ENCODE peak calls at places on chromosome 3, in four cellular contexts. One of them, this sample, is unnamed.

GRCh38 chr3:138348107-138348949 is at the start of gene MRAS:
- DNase-seq in SJSA1: peak
- DNase-seq in upper lobe of right lung: peak
- DNase-seq in AG04450: peak
- DNase-seq in this sample: no peak

GRCh38 chr3:151557068-151557467 is 96.2 kb upstream of the IGSF10 start:
- DNase-seq in AG04450: no peak
- DNase-seq in upper lobe of right lung: no peak
- DNase-seq in SJSA1: no peak
- DNase-seq in this sample: no peak

GRCh38 chr3:135908225-135908624 is 57.3 kb upstream of the PPP2R3A start:
- DNase-seq in SJSA1: peak
- DNase-seq in upper lobe of right lung: no peak
- DNase-seq in AG04450: no peak
- DNase-seq in this sample: no peak

GRCh38 chr3:129609591-129610169 is 3.2 kb upstream of the PLXND1 start:
- DNase-seq in upper lobe of right lung: no peak
- DNase-seq in AG04450: no peak
- DNase-seq in SJSA1: peak
- DNase-seq in this sample: no peak

GRCh38 chr3:173103469-173103868 is 37.6 kb downstream of the SPATA16 start:
- DNase-seq in AG04450: no peak
- DNase-seq in upper lobe of right lung: no peak
- DNase-seq in SJSA1: no peak
- DNase-seq in this sample: no peak

GRCh38 chr3:142315083-142315482 is 89.7 kb upstream of the GK5 start:
- DNase-seq in SJSA1: peak
- DNase-seq in AG04450: peak
- DNase-seq in upper lobe of right lung: no peak
- DNase-seq in this sample: no peak

GRCh38 chr3:46705022-46705530 is 3.9 kb downstream of the TMIE start:
- DNase-seq in SJSA1: peak
- DNase-seq in AG04450: peak
- DNase-seq in upper lobe of right lung: peak
- DNase-seq in this sample: no peak

GRCh38 chr3:13419356-13420050 is 619 bp downstream of the NUP210 start:
- DNase-seq in SJSA1: no peak
- DNase-seq in upper lobe of right lung: peak
- DNase-seq in AG04450: no peak
- DNase-seq in this sample: no peak

GRCh38 chr3:127693336-127693843 is 20.6 kb downstream of the ABTB1 start:
- DNase-seq in SJSA1: no peak
- DNase-seq in upper lobe of right lung: peak
- DNase-seq in AG04450: no peak
- DNase-seq in this sample: no peak

GRCh38 chr3:35944915-35945710 is 305.8 kb downstream of the ARPP21 start:
- DNase-seq in SJSA1: no peak
- DNase-seq in upper lobe of right lung: no peak
- DNase-seq in AG04450: no peak
- DNase-seq in this sample: no peak

GRCh38 chr3:68306571-68306970 is 625.8 kb downstream of the TAFA4 start:
- DNase-seq in upper lobe of right lung: no peak
- DNase-seq in SJSA1: no peak
- DNase-seq in AG04450: no peak
- DNase-seq in this sample: no peak

GRCh38 chr3:19947549-19948071 is 713 bp downstream of the RAB5A start:
- DNase-seq in SJSA1: peak
- DNase-seq in upper lobe of right lung: no peak
- DNase-seq in AG04450: no peak
- DNase-seq in this sample: peak

GRCh38 chr3:112011376-112011940 is 12.7 kb downstream of the TAGLN3 start:
- DNase-seq in SJSA1: no peak
- DNase-seq in upper lobe of right lung: no peak
- DNase-seq in AG04450: no peak
- DNase-seq in this sample: no peak

GRCh38 chr3:112010631-112011030 is 11.9 kb downstream of the TAGLN3 start:
- DNase-seq in AG04450: no peak
- DNase-seq in upper lobe of right lung: no peak
- DNase-seq in SJSA1: no peak
- DNase-seq in this sample: no peak

GRCh38 chr3:112012205-112012604 is 13.5 kb downstream of the TAGLN3 start:
- DNase-seq in AG04450: no peak
- DNase-seq in SJSA1: no peak
- DNase-seq in upper lobe of right lung: no peak
- DNase-seq in this sample: no peak

GRCh38 chr3:112013058-112013783 is 14.5 kb downstream of the TAGLN3 start:
- DNase-seq in AG04450: peak
- DNase-seq in upper lobe of right lung: peak
- DNase-seq in SJSA1: peak
- DNase-seq in this sample: no peak

DNA sequence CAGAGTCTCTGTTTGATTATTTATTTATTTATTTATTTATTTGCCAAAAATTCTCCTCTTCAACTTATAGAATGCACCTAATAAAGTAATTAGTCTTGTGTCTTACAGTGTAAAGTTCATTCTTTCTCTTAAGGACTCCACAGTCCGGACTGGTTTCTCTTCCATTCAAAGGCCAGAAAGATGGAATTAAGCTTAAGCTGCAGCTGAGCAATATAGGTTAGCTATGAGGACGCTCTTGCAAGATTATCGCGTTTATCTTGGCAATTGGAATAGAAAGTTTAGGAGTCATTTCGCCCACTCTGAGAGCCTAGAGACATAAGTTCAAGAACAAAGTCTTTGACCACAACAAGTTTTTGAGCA is 15.0 kb downstream of the TAGLN3 start:
- DNase-seq in upper lobe of right lung: no peak
- DNase-seq in SJSA1: no peak
- DNase-seq in AG04450: no peak
- DNase-seq in this sample: no peak
- H3K4me3 ChIP-seq in upper lobe of right lung: no peak
- H3K4me3 ChIP-seq in SJSA1: no peak
- H3K4me3 ChIP-seq in AG04450: no peak
- H3K4me3 ChIP-seq in this sample: no peak

GRCh38 chr3:184134746-184135148 is 411 bp upstream of the EIF2B5 start:
- DNase-seq in upper lobe of right lung: no peak
- DNase-seq in AG04450: no peak
- DNase-seq in SJSA1: no peak
- DNase-seq in this sample: no peak

GRCh38 chr3:184133840-184134745 is 1.1 kb upstream of the EIF2B5 start:
- DNase-seq in SJSA1: peak
- DNase-seq in AG04450: no peak
- DNase-seq in upper lobe of right lung: peak
- DNase-seq in this sample: peak

GRCh38 chr3:184135911-184136260 is 728 bp downstream of the EIF2B5 start:
- DNase-seq in upper lobe of right lung: no peak
- DNase-seq in SJSA1: no peak
- DNase-seq in AG04450: no peak
- DNase-seq in this sample: no peak

GRCh38 chr3:184135149-184135910 is at the start of gene EIF2B5:
- DNase-seq in AG04450: peak
- DNase-seq in upper lobe of right lung: peak
- DNase-seq in SJSA1: peak
- DNase-seq in this sample: peak

GRCh38 chr3:184132947-184133346 is 2.2 kb upstream of the EIF2B5 start:
- DNase-seq in upper lobe of right lung: no peak
- DNase-seq in SJSA1: no peak
- DNase-seq in AG04450: no peak
- DNase-seq in this sample: no peak
- H3K4me3 ChIP-seq in upper lobe of right lung: no peak
- H3K4me3 ChIP-seq in SJSA1: no peak
- H3K4me3 ChIP-seq in AG04450: no peak
- H3K4me3 ChIP-seq in this sample: no peak

DNA sequence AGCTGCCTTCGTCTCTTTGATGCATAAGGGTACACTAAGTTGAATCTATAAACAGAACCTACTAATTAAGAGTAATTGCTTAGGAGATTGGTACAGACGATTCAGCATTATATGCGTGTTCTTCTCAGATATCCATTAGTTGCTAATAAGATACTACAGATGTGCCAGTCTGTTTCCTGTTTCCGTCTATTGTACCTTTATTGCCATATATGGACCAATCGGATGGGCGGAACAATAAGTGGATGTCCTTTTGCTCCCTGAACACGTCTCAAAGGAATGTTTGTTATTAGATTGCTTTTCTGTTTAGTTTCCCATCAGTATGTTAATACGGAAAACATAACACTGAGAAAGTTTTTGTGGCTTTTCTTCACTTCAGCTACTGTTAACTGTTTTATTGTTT is 276.6 kb upstream of the RARB start:
- DNase-seq in upper lobe of right lung: no peak
- DNase-seq in AG04450: no peak
- DNase-seq in SJSA1: peak
- DNase-seq in this sample: no peak
- H3K4me3 ChIP-seq in upper lobe of right lung: peak
- H3K4me3 ChIP-seq in AG04450: no peak
- H3K4me3 ChIP-seq in SJSA1: peak
- H3K4me3 ChIP-seq in this sample: peak

DNA sequence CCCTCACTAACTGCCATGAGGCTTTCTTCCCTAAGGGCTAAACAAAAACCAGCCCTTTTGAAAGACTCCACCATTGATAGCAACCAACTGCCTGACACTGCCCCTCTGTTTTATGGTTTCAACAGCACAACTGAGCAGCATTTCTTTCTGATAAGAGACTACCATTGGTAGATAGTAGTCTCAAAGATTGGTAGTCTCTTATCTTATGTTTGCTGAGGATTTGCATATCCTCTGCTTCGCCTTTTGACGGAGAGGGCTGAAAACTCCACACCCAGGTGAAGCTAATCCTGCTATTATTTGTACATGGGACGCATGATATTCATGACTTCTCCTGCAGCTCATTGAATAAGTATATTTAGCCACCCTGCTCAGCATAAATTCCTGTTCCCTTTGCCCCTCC is 119.4 kb upstream of the STRIT1 start:
- DNase-seq in upper lobe of right lung: no peak
- DNase-seq in SJSA1: no peak
- DNase-seq in AG04450: no peak
- DNase-seq in this sample: no peak
- H3K4me3 ChIP-seq in upper lobe of right lung: no peak
- H3K4me3 ChIP-seq in SJSA1: no peak
- H3K4me3 ChIP-seq in AG04450: no peak
- H3K4me3 ChIP-seq in this sample: no peak

DNA sequence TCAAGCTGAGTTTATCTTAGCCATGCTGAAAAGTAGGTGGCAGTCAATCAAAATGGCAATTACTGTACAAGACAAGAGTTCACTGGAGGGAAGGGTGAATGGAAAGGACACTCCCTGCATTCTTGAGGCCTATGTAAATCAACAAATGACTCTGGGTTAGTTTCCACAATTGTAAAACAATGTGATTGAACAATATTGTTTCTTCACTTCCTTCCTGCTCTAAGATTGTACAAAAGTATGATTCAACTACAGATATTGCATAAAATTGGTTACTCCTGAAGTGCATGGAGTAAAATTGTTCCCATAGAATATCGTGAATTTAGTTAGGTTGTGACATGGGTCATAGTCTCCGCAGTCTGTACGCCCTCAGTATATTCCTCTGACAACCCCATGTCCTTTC is 277.6 kb downstream of the LPP start:
- DNase-seq in SJSA1: peak
- DNase-seq in upper lobe of right lung: no peak
- DNase-seq in AG04450: no peak
- DNase-seq in this sample: no peak
- H3K4me3 ChIP-seq in SJSA1: no peak
- H3K4me3 ChIP-seq in upper lobe of right lung: no peak
- H3K4me3 ChIP-seq in AG04450: no peak
- H3K4me3 ChIP-seq in this sample: no peak

GRCh38 chr3:88189361-88189810 is 39.6 kb downstream of the C3orf38 start:
- DNase-seq in SJSA1: no peak
- DNase-seq in upper lobe of right lung: no peak
- DNase-seq in AG04450: no peak
- DNase-seq in this sample: no peak
- H3K4me3 ChIP-seq in SJSA1: no peak
- H3K4me3 ChIP-seq in upper lobe of right lung: no peak
- H3K4me3 ChIP-seq in AG04450: no peak
- H3K4me3 ChIP-seq in this sample: no peak

GRCh38 chr3:43214616-43215015 is 71.7 kb upstream of the SNRK start:
- DNase-seq in SJSA1: no peak
- DNase-seq in upper lobe of right lung: no peak
- DNase-seq in AG04450: no peak
- DNase-seq in this sample: no peak

GRCh38 chr3:43217206-43217605 is 69.1 kb upstream of the SNRK start:
- DNase-seq in AG04450: no peak
- DNase-seq in SJSA1: no peak
- DNase-seq in upper lobe of right lung: no peak
- DNase-seq in this sample: no peak

GRCh38 chr3:43215684-43216336 is 70.5 kb upstream of the SNRK start:
- DNase-seq in AG04450: no peak
- DNase-seq in SJSA1: no peak
- DNase-seq in upper lobe of right lung: no peak
- DNase-seq in this sample: no peak

GRCh38 chr3:43213631-43214030 is 72.7 kb upstream of the SNRK start:
- DNase-seq in AG04450: no peak
- DNase-seq in upper lobe of right lung: no peak
- DNase-seq in SJSA1: no peak
- DNase-seq in this sample: no peak

DNA sequence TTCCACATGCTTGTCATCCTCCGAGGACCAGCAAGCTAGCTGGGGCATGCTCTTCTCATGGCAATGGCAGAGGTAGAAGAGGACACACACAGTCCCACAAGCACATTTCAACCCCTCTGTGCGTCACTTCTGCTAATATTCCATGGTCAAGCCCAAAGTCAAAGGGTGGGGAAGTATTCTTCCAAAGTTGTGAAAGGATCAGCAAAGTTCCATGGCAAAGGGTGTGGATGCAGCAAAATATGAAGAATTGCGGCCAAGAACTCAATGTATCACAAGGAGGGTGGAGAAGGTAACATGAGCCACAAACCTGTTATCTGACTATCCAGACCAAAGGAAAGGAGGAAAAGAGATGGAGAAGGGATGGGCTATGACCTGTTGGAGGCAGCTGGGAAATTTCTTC is 71.2 kb upstream of the SNRK start:
- DNase-seq in AG04450: no peak
- DNase-seq in upper lobe of right lung: no peak
- DNase-seq in SJSA1: no peak
- DNase-seq in this sample: no peak
- H3K4me3 ChIP-seq in AG04450: no peak
- H3K4me3 ChIP-seq in upper lobe of right lung: no peak
- H3K4me3 ChIP-seq in SJSA1: no peak
- H3K4me3 ChIP-seq in this sample: no peak

DNA sequence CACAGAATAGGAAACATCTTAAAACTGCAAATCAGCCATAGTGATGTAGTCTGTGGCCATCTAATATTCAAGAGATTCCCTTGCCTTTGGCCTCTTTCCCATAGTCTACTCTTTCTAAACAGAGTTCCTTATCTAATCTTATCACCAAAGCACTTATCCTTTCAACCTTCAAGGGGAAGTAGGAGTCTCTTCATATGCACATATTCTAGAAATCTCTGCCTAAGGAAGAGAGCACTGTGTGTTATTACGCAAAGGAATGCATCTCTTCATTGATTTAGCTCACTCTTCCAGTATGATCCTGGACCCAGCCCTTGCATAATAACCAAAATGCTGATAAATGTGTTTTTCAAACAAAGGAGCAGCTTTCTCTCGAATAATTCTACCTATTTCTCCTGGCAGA is 253.7 kb upstream of the TPRG1 start:
- DNase-seq in SJSA1: no peak
- DNase-seq in upper lobe of right lung: no peak
- DNase-seq in AG04450: no peak
- DNase-seq in this sample: no peak
- H3K4me3 ChIP-seq in SJSA1: no peak
- H3K4me3 ChIP-seq in upper lobe of right lung: no peak
- H3K4me3 ChIP-seq in AG04450: no peak
- H3K4me3 ChIP-seq in this sample: no peak